ENCODE peak calls at places on chromosomes 2 and 18, in five cellular contexts. Y is activated CD8-positive, alpha-beta T cell treated with anti-CD3 and anti-CD28 coated beads for 36 hours; M is activated T-helper 1 cell treated with Interleukin-2 at 50 U/mL for 16 hours; D is MCF 10A; V is thoracic aorta. H is an unnamed sample.

GRCh38 chr2:207531024-207531411 is 1.3 kb downstream of the CREB1 start:
- DNase-seq in Y (peak), M (no peak), D (peak), V (no peak), H (no peak)

GRCh38 chr2:101778102-101778501 is 80.6 kb downstream of the MAP4K4 start:
- DNase-seq in Y (no peak), M (no peak), D (no peak), V (no peak), H (no peak)

GRCh38 chr2:144162652-144163051 is 357.3 kb downstream of the ZEB2 start:
- DNase-seq in Y (peak), M (no peak), D (peak), V (no peak), H (no peak)

GRCh38 chr2:19538411-19538963 is 180.1 kb upstream of the OSR1 start:
- DNase-seq in Y (no peak), M (no peak), D (peak), V (no peak), H (peak)

GRCh38 chr2:100272848-100273329 is 49.4 kb downstream of the LONRF2 start:
- DNase-seq in Y (no peak), M (no peak), D (no peak), V (no peak), H (no peak)

GRCh38 chr2:234930397-234930796 is 21.4 kb upstream of the SH3BP4 start:
- DNase-seq in Y (peak), M (no peak), D (no peak), V (no peak), H (no peak)

GRCh38 chr2:233031556-233032500 is 644 bp upstream of the NEU2 start:
- DNase-seq in Y (no peak), M (no peak), D (no peak), V (no peak), H (no peak)

GRCh38 chr2:29275186-29275585 is 160.0 kb downstream of the CLIP4 start:
- DNase-seq in Y (no peak), M (no peak), D (no peak), V (no peak), H (no peak)

GRCh38 chr18:8499810-8500663 is 109.2 kb upstream of the RAB12 start:
- DNase-seq in Y (no peak), M (no peak), D (no peak), V (no peak), H (no peak)

GRCh38 chr18:37403100-37403781 is 162.4 kb downstream of the CELF4 start:
- DNase-seq in Y (no peak), M (no peak), D (peak), V (no peak), H (no peak)

GRCh38 chr2:233240897-233241296 is 10.6 kb upstream of the ATG16L1 start:
- DNase-seq in Y (peak), M (no peak), D (no peak), V (no peak), H (no peak)

GRCh38 chr2:33412920-33413319 is 63.5 kb upstream of the RASGRP3 start:
- DNase-seq in Y (no peak), M (no peak), D (peak), V (no peak), H (peak)

GRCh38 chr2:160911258-160911657 is 249.0 kb upstream of the TANK start:
- DNase-seq in Y (no peak), M (no peak), D (no peak), V (no peak), H (no peak)

GRCh38 chr18:51726614-51727013 is 529.1 kb upstream of the MEX3C start:
- DNase-seq in Y (no peak), M (no peak), D (no peak), V (no peak), H (no peak)

H was measured in NCI-H460.